ENCODE peak calls at places on chromosomes 11 and 22, in eight cellular contexts. S is endothelial cell; C is stimulated activated naive CD8-positive, alpha-beta T cell treated with anti-CD3 and anti-CD28 coated beads, Interleukin-15, amount 100 ng/mL, for 72 hours; Y is fibroblast of lung; B is NCI-H1105 treated with DMSO at 0.1 percent for 48 hours; E is GM23248; O is NCI-H1092 treated with DMSO at 0.1 percent for 48 hours; A is neural crest cell. M is an unnamed sample.

GRCh38 chr11:95147364-95147905 is 57.8 kb downstream of the ENDOD1 start:
- DNase-seq in E (peak; percentile 93), O (no peak), B (peak; percentile 24), S (no peak), C (no peak), Y (peak; percentile 91), A (no peak), M (peak; percentile 96)

GRCh38 chr11:75603791-75604736 is 42.0 kb downstream of the SERPINH1 start:
- DNase-seq in B (no peak), S (no peak), C (no peak), O (no peak), E (peak; percentile 96), A (no peak), Y (peak; percentile 82), M (peak; percentile 65)

GRCh38 chr11:125072961-125073590 is 10.0 kb downstream of the SLC37A2 start:
- DNase-seq in A (no peak), S (no peak), O (no peak), C (no peak), B (no peak), E (no peak), Y (no peak), M (no peak)

GRCh38 chr11:61273151-61274078 is 21.7 kb downstream of the VWCE start:
- DNase-seq in B (peak; percentile 46), E (no peak), O (peak; percentile 46), A (no peak), C (no peak), Y (no peak), S (no peak), M (no peak)

GRCh38 chr22:45381348-45381747 is 32.1 kb downstream of the SMC1B start:
- DNase-seq in O (no peak), S (no peak), A (no peak), E (no peak), B (no peak), Y (no peak), C (no peak), M (no peak)

GRCh38 chr11:134541951-134542350 is 129.9 kb upstream of the B3GAT1 start:
- DNase-seq in S (no peak), B (no peak), A (no peak), Y (no peak), C (no peak), O (no peak), E (no peak), M (no peak)

GRCh38 chr11:8760896-8761295 is 78.3 kb downstream of the RPL27A start:
- DNase-seq in C (no peak), S (no peak), E (no peak), B (no peak), A (no peak), Y (peak; percentile 56), O (no peak), M (peak; percentile 92)

GRCh38 chr11:2815762-2816496 is 69.6 kb downstream of the CDKN1C start:
- DNase-seq in Y (no peak), A (no peak), O (no peak), E (no peak), B (no peak), C (no peak), S (no peak), M (no peak)

GRCh38 chr22:17734197-17734596 is 40.1 kb downstream of the BID start:
- DNase-seq in Y (no peak), S (no peak), B (no peak), O (no peak), E (peak; percentile 76), A (no peak), C (peak; percentile 27), M (no peak)

GRCh38 chr22:49413551-49413950 is 414.1 kb downstream of the BRD1 start:
- DNase-seq in E (no peak), Y (no peak), B (no peak), O (no peak), C (no peak), A (no peak), S (no peak), M (no peak)

GRCh38 chr11:67640021-67640757 is 626 bp upstream of the TBX10 start:
- DNase-seq in A (peak; percentile 73), E (peak; percentile 85), O (peak; percentile 34), C (no peak), S (peak; percentile 81), B (peak; percentile 18), Y (peak; percentile 32), M (peak; percentile 48)

GRCh38 chr11:6413791-6414231 is 5.1 kb downstream of the APBB1 start:
- DNase-seq in A (no peak), B (no peak), C (peak; percentile 61), E (peak; percentile 24), Y (no peak), O (no peak), S (no peak), M (no peak)

GRCh38 chr11:117921893-117922292 is 7.3 kb downstream of the TMPRSS13 start:
- DNase-seq in C (no peak), S (no peak), A (no peak), O (no peak), E (no peak), Y (no peak), B (no peak), M (no peak)

GRCh38 chr11:86918943-86919342 is 36.3 kb downstream of the FZD4 start:
- DNase-seq in Y (no peak), O (no peak), S (no peak), B (no peak), E (no peak), C (no peak), A (no peak), M (no peak)

GRCh38 chr11:119222308-119222707 is 16.2 kb downstream of the CBL start:
- DNase-seq in Y (peak; percentile 86), C (no peak), S (no peak), B (peak; percentile 90), E (peak; percentile 72), O (peak; percentile 88), A (no peak), M (peak; percentile 63)

GRCh38 chr11:83681944-83682644 is 395.9 kb upstream of the CCDC90B start:
- DNase-seq in E (peak; percentile 39), O (no peak), Y (no peak), S (no peak), C (no peak), B (peak; percentile 48), A (no peak), M (no peak)

GRCh38 chr11:121349790-121350189 is 57.2 kb downstream of the SC5D start:
- DNase-seq in S (no peak), C (no peak), O (no peak), Y (no peak), B (no peak), A (no peak), E (no peak), M (no peak)

GRCh38 chr11:35257287-35257686 is 118.3 kb downstream of the CD44 start:
- DNase-seq in C (no peak), E (no peak), S (no peak), A (no peak), Y (no peak), O (no peak), B (no peak), M (no peak)

GRCh38 chr11:13169709-13170108 is 107.9 kb upstream of the BMAL1 start:
- DNase-seq in Y (peak; percentile 96), B (peak; percentile 22), A (no peak), S (no peak), O (no peak), E (peak; percentile 86), C (no peak), M (peak; percentile 73)

M was measured in fibroblast of villous mesenchyme.